ENCODE peak calls at places on chromosomes 12 and 14, in five cellular contexts. One of them, this sample, is unnamed.

GRCh38 chr12:54229624-54230212 is 40.9 kb upstream of the SMUG1 start:
- DNase-seq in posterior cingulate gyrus: no peak
- DNase-seq in lung microvascular endothelial cell: peak; percentile 90
- DNase-seq in activated naive CD4-positive, alpha-beta T cell: no peak
- DNase-seq in NCI-H2081: no peak
- DNase-seq in this sample: no peak

GRCh38 chr12:103169-103981 is 36.8 kb downstream of the IQSEC3 start:
- DNase-seq in posterior cingulate gyrus: no peak
- DNase-seq in lung microvascular endothelial cell: no peak
- DNase-seq in activated naive CD4-positive, alpha-beta T cell: no peak
- DNase-seq in NCI-H2081: no peak
- DNase-seq in this sample: peak; percentile 86

GRCh38 chr12:27469161-27469560 is 22.6 kb downstream of the SMCO2 start:
- DNase-seq in posterior cingulate gyrus: no peak
- DNase-seq in lung microvascular endothelial cell: no peak
- DNase-seq in activated naive CD4-positive, alpha-beta T cell: no peak
- DNase-seq in NCI-H2081: no peak
- DNase-seq in this sample: no peak

GRCh38 chr12:2877959-2878732 is 1.1 kb downstream of the RHNO1 start:
- DNase-seq in posterior cingulate gyrus: no peak
- DNase-seq in lung microvascular endothelial cell: peak; percentile 40
- DNase-seq in activated naive CD4-positive, alpha-beta T cell: no peak
- DNase-seq in NCI-H2081: peak; percentile 73
- DNase-seq in this sample: peak; percentile 88

GRCh38 chr14:47541652-47542051 is 133.8 kb downstream of the MDGA2 start:
- DNase-seq in posterior cingulate gyrus: no peak
- DNase-seq in lung microvascular endothelial cell: no peak
- DNase-seq in activated naive CD4-positive, alpha-beta T cell: no peak
- DNase-seq in NCI-H2081: no peak
- DNase-seq in this sample: no peak

GRCh38 chr14:55473786-55474185 is 33.4 kb upstream of the TBPL2 start:
- DNase-seq in posterior cingulate gyrus: no peak
- DNase-seq in lung microvascular endothelial cell: no peak
- DNase-seq in activated naive CD4-positive, alpha-beta T cell: no peak
- DNase-seq in NCI-H2081: no peak
- DNase-seq in this sample: no peak

GRCh38 chr12:71014180-71014785 is 93.7 kb upstream of the PTPRR start:
- DNase-seq in posterior cingulate gyrus: no peak
- DNase-seq in lung microvascular endothelial cell: peak; percentile 2
- DNase-seq in activated naive CD4-positive, alpha-beta T cell: no peak
- DNase-seq in NCI-H2081: peak; percentile 52
- DNase-seq in this sample: peak; percentile 41

GRCh38 chr14:88535149-88535548 is 19.7 kb downstream of the PTPN21 start:
- DNase-seq in posterior cingulate gyrus: no peak
- DNase-seq in lung microvascular endothelial cell: peak; percentile 52
- DNase-seq in activated naive CD4-positive, alpha-beta T cell: no peak
- DNase-seq in NCI-H2081: no peak
- DNase-seq in this sample: no peak

GRCh38 chr12:112409064-112409905 is at the start of gene RPL6:
- DNase-seq in posterior cingulate gyrus: peak; percentile 86
- DNase-seq in lung microvascular endothelial cell: peak; percentile 97
- DNase-seq in activated naive CD4-positive, alpha-beta T cell: peak; percentile 41
- DNase-seq in NCI-H2081: peak; percentile 95
- DNase-seq in this sample: peak; percentile 93